ENCODE peak calls at places on chromosomes 7 and 10, in seven cellular contexts. B, I, N, H, F, U and L are unnamed samples.

GRCh38 chr7:90337106-90337505 is 9.4 kb upstream of the GTPBP10 start:
- DNase-seq in B (no peak), I (no peak), N (no peak), H (no peak), F (no peak), U (no peak), L (no peak)

GRCh38 chr10:103680869-103681236 is 174.5 kb downstream of the SH3PXD2A start:
- DNase-seq in B (no peak), I (no peak), N (no peak), H (no peak), F (no peak), U (no peak), L (no peak)

GRCh38 chr10:100621360-100622205 is 85.8 kb downstream of the HIF1AN start:
- DNase-seq in B (no peak), I (no peak), N (no peak), H (no peak), F (no peak), U (no peak), L (no peak)

GRCh38 chr10:99983280-99983988 is 26.3 kb downstream of the DNMBP start:
- DNase-seq in B (no peak), I (no peak), N (peak; percentile 77), H (no peak), F (peak; percentile 26), U (no peak), L (peak; percentile 43)

GRCh38 chr10:102159051-102159597 is 6.9 kb downstream of the NOLC1 start:
- DNase-seq in B (no peak), I (no peak), N (no peak), H (no peak), F (no peak), U (no peak), L (no peak)

GRCh38 chr10:114096864-114097263 is 53.2 kb downstream of the ADRB1 start:
- DNase-seq in B (no peak), I (no peak), N (no peak), H (no peak), F (no peak), U (no peak), L (no peak)

GRCh38 chr10:95440756-95441546 is 120.2 kb downstream of the SORBS1 start:
- DNase-seq in B (no peak), I (peak; percentile 32), N (no peak), H (no peak), F (no peak), U (peak; percentile 2), L (no peak)

GRCh38 chr10:50392426-50392825 is 141.1 kb upstream of the ASAH2 start:
- DNase-seq in B (no peak), I (no peak), N (no peak), H (no peak), F (no peak), U (no peak), L (no peak)

GRCh38 chr7:29126804-29127203 is 19.5 kb downstream of the CPVL start:
- DNase-seq in B (no peak), I (no peak), N (no peak), H (no peak), F (no peak), U (no peak), L (no peak)

GRCh38 chr7:38195804-38196595 is 18.0 kb downstream of the STARD3NL start:
- DNase-seq in B (no peak), I (no peak), N (no peak), H (no peak), F (no peak), U (no peak), L (no peak)

GRCh38 chr10:71316081-71316785 is 2.8 kb upstream of the SLC29A3 start:
- DNase-seq in B (no peak), I (no peak), N (no peak), H (no peak), F (no peak), U (no peak), L (no peak)

GRCh38 chr10:71970331-71970730 is 6.1 kb downstream of the CHST3 start:
- DNase-seq in B (no peak), I (no peak), N (no peak), H (no peak), F (no peak), U (no peak), L (no peak)

GRCh38 chr7:134602921-134603394 is 43.7 kb upstream of the BPGM start:
- DNase-seq in B (no peak), I (no peak), N (no peak), H (no peak), F (no peak), U (no peak), L (no peak)

GRCh38 chr7:3272691-3273141 is 28.3 kb upstream of the SDK1 start:
- DNase-seq in B (no peak), I (peak; percentile 19), N (peak; percentile 93), H (no peak), F (no peak), U (peak; percentile 60), L (no peak)

GRCh38 chr10:59894114-59894513 is 12.2 kb downstream of the CCDC6 start:
- DNase-seq in B (no peak), I (no peak), N (peak; percentile 69), H (no peak), F (no peak), U (no peak), L (no peak)

GRCh38 chr10:17984056-17984455 is 32.3 kb downstream of the SLC39A12 start:
- DNase-seq in B (no peak), I (no peak), N (no peak), H (no peak), F (no peak), U (no peak), L (no peak)

GRCh38 chr7:75967573-75967997 is 26.8 kb downstream of the TMEM120A start:
- DNase-seq in B (no peak), I (no peak), N (no peak), H (no peak), F (no peak), U (peak; percentile 59), L (no peak)

GRCh38 chr10:93028881-93029280 is 31.7 kb upstream of the CYP26C1 start:
- DNase-seq in B (no peak), I (no peak), N (no peak), H (no peak), F (no peak), U (no peak), L (no peak)

GRCh38 chr10:59513558-59513957 is 151.2 kb upstream of the FAM13C start:
- DNase-seq in B (no peak), I (no peak), N (no peak), H (no peak), F (no peak), U (no peak), L (no peak)

GRCh38 chr7:94823952-94824351 is 83.4 kb upstream of the PPP1R9A start:
- DNase-seq in B (no peak), I (no peak), N (no peak), H (no peak), F (no peak), U (no peak), L (no peak)

GRCh38 chr7:146405737-146406136 is 289.1 kb downstream of the CNTNAP2 start:
- DNase-seq in B (no peak), I (no peak), N (no peak), H (no peak), F (no peak), U (no peak), L (no peak)

GRCh38 chr10:114322344-114322743 is 82.0 kb downstream of the AFAP1L2 start:
- DNase-seq in B (no peak), I (no peak), N (no peak), H (no peak), F (no peak), U (no peak), L (no peak)

GRCh38 chr7:85041599-85042216 is 145.1 kb downstream of the SEMA3D start:
- DNase-seq in B (no peak), I (peak; percentile 39), N (peak; percentile 32), H (no peak), F (peak; percentile 42), U (peak; percentile 83), L (peak; percentile 32)

GRCh38 chr10:69491611-69492010 is 40.3 kb downstream of the TSPAN15 start:
- DNase-seq in B (no peak), I (no peak), N (peak; percentile 37), H (no peak), F (no peak), U (no peak), L (no peak)

GRCh38 chr10:58044072-58044471 is 223.6 kb downstream of the IPMK start:
- DNase-seq in B (no peak), I (no peak), N (no peak), H (no peak), F (no peak), U (no peak), L (no peak)

GRCh38 chr7:155763721-155764431 is 48.4 kb downstream of the SHH start:
- DNase-seq in B (peak; percentile 15), I (no peak), N (no peak), H (peak; percentile 80), F (no peak), U (no peak), L (no peak)

GRCh38 chr10:106515206-106515790 is 649.2 kb downstream of the SORCS1 start:
- DNase-seq in B (no peak), I (no peak), N (no peak), H (no peak), F (no peak), U (no peak), L (no peak)

GRCh38 chr10:97442277-97442676 is 3.5 kb downstream of the EXOSC1 start:
- DNase-seq in B (no peak), I (no peak), N (no peak), H (no peak), F (no peak), U (no peak), L (no peak)

GRCh38 chr7:26348234-26348851 is 56.7 kb downstream of the SNX10 start:
- DNase-seq in B (no peak), I (no peak), N (no peak), H (no peak), F (no peak), U (peak; percentile 63), L (no peak)

GRCh38 chr10:102090772-102091171 is 25.6 kb downstream of the HPS6 start:
- DNase-seq in B (no peak), I (no peak), N (no peak), H (no peak), F (no peak), U (no peak), L (no peak)

GRCh38 chr7:3300221-3300650 is 816 bp upstream of the SDK1 start:
- DNase-seq in B (no peak), I (peak; percentile 18), N (no peak), H (peak; percentile 54), F (no peak), U (peak; percentile 69), L (no peak)

GRCh38 chr10:106076496-106076895 is 1088.0 kb downstream of the SORCS1 start:
- DNase-seq in B (no peak), I (no peak), N (no peak), H (no peak), F (no peak), U (no peak), L (no peak)

GRCh38 chr10:93417264-93417663 is 64.9 kb downstream of the MYOF start:
- DNase-seq in B (no peak), I (peak; percentile 28), N (no peak), H (no peak), F (peak; percentile 70), U (peak; percentile 76), L (no peak)

GRCh38 chr7:26156454-26157365 is 4.7 kb downstream of the NFE2L3 start:
- DNase-seq in B (no peak), I (no peak), N (no peak), H (peak; percentile 57), F (no peak), U (no peak), L (no peak)

GRCh38 chr10:124037286-124037685 is 56.1 kb downstream of the CHST15 start:
- DNase-seq in B (no peak), I (no peak), N (no peak), H (no peak), F (no peak), U (no peak), L (no peak)

GRCh38 chr10:102280397-102281015 is 35.2 kb downstream of the GBF1 start:
- DNase-seq in B (no peak), I (peak; percentile 10), N (peak; percentile 64), H (no peak), F (peak; percentile 37), U (peak; percentile 53), L (no peak)

GRCh38 chr10:34696423-34696822 is 118.7 kb downstream of the PARD3 start:
- DNase-seq in B (no peak), I (no peak), N (no peak), H (no peak), F (no peak), U (no peak), L (no peak)

GRCh38 chr10:84177541-84178386 is 4.2 kb downstream of the GPR15LG start:
- DNase-seq in B (no peak), I (peak; percentile 8), N (no peak), H (peak; percentile 56), F (peak; percentile 44), U (no peak), L (no peak)